ENCODE peak calls at places on chromosomes 7 and 10, in seven cellular contexts. One of them, this sample, is unnamed.

GRCh38 chr7:24668922-24669635 is 88.2 kb downstream of the GSDME start:
- DNase-seq in CD8-positive, alpha-beta T cell: no peak
- DNase-seq in iPS DF 6.9: no peak
- DNase-seq in HepG2: no peak
- DNase-seq in aorta: no peak
- DNase-seq in CD4-positive, alpha-beta T cell: no peak
- DNase-seq in IMR-90: peak; percentile 38
- DNase-seq in this sample: no peak

GRCh38 chr10:116721048-116721897 is 21.1 kb downstream of the HSPA12A start:
- DNase-seq in CD8-positive, alpha-beta T cell: no peak
- DNase-seq in iPS DF 6.9: no peak
- DNase-seq in HepG2: peak; percentile 27
- DNase-seq in aorta: no peak
- DNase-seq in CD4-positive, alpha-beta T cell: no peak
- DNase-seq in IMR-90: no peak
- DNase-seq in this sample: no peak

GRCh38 chr10:5305374-5305773 is 59.4 kb upstream of the UCN3 start:
- DNase-seq in CD8-positive, alpha-beta T cell: no peak
- DNase-seq in iPS DF 6.9: no peak
- DNase-seq in HepG2: no peak
- DNase-seq in aorta: no peak
- DNase-seq in CD4-positive, alpha-beta T cell: no peak
- DNase-seq in IMR-90: no peak
- DNase-seq in this sample: no peak

GRCh38 chr7:111005445-111005844 is 85.5 kb upstream of the LRRN3 start:
- DNase-seq in CD8-positive, alpha-beta T cell: no peak
- DNase-seq in iPS DF 6.9: no peak
- DNase-seq in HepG2: no peak
- DNase-seq in aorta: no peak
- DNase-seq in CD4-positive, alpha-beta T cell: no peak
- DNase-seq in IMR-90: no peak
- DNase-seq in this sample: no peak

GRCh38 chr7:16652888-16653287 is 6.9 kb downstream of the BZW2 start:
- DNase-seq in CD8-positive, alpha-beta T cell: no peak
- DNase-seq in iPS DF 6.9: no peak
- DNase-seq in HepG2: no peak
- DNase-seq in aorta: no peak
- DNase-seq in CD4-positive, alpha-beta T cell: no peak
- DNase-seq in IMR-90: no peak
- DNase-seq in this sample: peak; percentile 53

GRCh38 chr7:31100445-31100844 is 48.3 kb downstream of the ADCYAP1R1 start:
- DNase-seq in CD8-positive, alpha-beta T cell: no peak
- DNase-seq in iPS DF 6.9: no peak
- DNase-seq in HepG2: no peak
- DNase-seq in aorta: no peak
- DNase-seq in CD4-positive, alpha-beta T cell: no peak
- DNase-seq in IMR-90: peak; percentile 32
- DNase-seq in this sample: no peak

GRCh38 chr7:158638001-158638400 is 50.4 kb upstream of the PTPRN2 start:
- DNase-seq in CD8-positive, alpha-beta T cell: no peak
- DNase-seq in iPS DF 6.9: no peak
- DNase-seq in HepG2: peak; percentile 72
- DNase-seq in aorta: no peak
- DNase-seq in CD4-positive, alpha-beta T cell: no peak
- DNase-seq in IMR-90: no peak
- DNase-seq in this sample: no peak

GRCh38 chr7:136741941-136742340 is 126.5 kb upstream of the CHRM2 start:
- DNase-seq in CD8-positive, alpha-beta T cell: no peak
- DNase-seq in iPS DF 6.9: no peak
- DNase-seq in HepG2: no peak
- DNase-seq in aorta: no peak
- DNase-seq in CD4-positive, alpha-beta T cell: no peak
- DNase-seq in IMR-90: no peak
- DNase-seq in this sample: no peak

GRCh38 chr10:70197235-70197952 is 27.1 kb upstream of the SAR1A start:
- DNase-seq in CD8-positive, alpha-beta T cell: peak; percentile 49
- DNase-seq in iPS DF 6.9: no peak
- DNase-seq in HepG2: no peak
- DNase-seq in aorta: no peak
- DNase-seq in CD4-positive, alpha-beta T cell: no peak
- DNase-seq in IMR-90: no peak
- DNase-seq in this sample: no peak

GRCh38 chr10:126468876-126469643 is 80.8 kb upstream of the ADAM12 start:
- DNase-seq in CD8-positive, alpha-beta T cell: no peak
- DNase-seq in iPS DF 6.9: no peak
- DNase-seq in HepG2: no peak
- DNase-seq in aorta: no peak
- DNase-seq in CD4-positive, alpha-beta T cell: no peak
- DNase-seq in IMR-90: no peak
- DNase-seq in this sample: no peak

GRCh38 chr10:52997007-52997406 is 224.4 kb upstream of the MBL2 start:
- DNase-seq in CD8-positive, alpha-beta T cell: no peak
- DNase-seq in iPS DF 6.9: no peak
- DNase-seq in HepG2: no peak
- DNase-seq in aorta: no peak
- DNase-seq in CD4-positive, alpha-beta T cell: no peak
- DNase-seq in IMR-90: no peak
- DNase-seq in this sample: no peak

GRCh38 chr10:8235253-8236027 is 181.0 kb downstream of the GATA3 start:
- DNase-seq in CD8-positive, alpha-beta T cell: no peak
- DNase-seq in iPS DF 6.9: no peak
- DNase-seq in HepG2: no peak
- DNase-seq in aorta: no peak
- DNase-seq in CD4-positive, alpha-beta T cell: no peak
- DNase-seq in IMR-90: no peak
- DNase-seq in this sample: no peak

DNA sequence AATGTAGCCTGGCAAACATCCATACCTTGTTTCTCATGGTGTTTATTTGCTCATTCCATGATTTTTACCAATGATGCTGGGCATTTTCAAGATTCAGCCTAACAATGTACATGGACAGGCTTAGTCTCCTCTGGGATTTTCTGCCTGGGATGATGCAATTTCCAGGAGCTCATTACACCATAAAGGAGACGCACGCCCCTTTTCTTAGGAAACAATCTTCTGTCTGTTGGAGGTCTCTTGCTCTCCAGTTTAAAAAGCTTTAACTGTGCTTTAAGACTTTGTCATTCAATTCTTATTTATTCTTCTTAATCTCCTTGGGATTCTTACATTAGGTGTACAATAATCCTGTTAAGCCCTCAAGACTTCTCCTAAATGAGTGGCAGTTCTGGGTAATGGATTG is 150.3 kb upstream of the NRP1 start:
- DNase-seq in CD8-positive, alpha-beta T cell: no peak
- DNase-seq in iPS DF 6.9: no peak
- DNase-seq in HepG2: no peak
- DNase-seq in aorta: no peak
- DNase-seq in CD4-positive, alpha-beta T cell: no peak
- DNase-seq in IMR-90: peak; percentile 66
- DNase-seq in this sample: no peak
- H3K27ac ChIP-seq in CD8-positive, alpha-beta T cell: no peak overlapping the region
- H3K27ac ChIP-seq in iPS DF 6.9: no peak overlapping the region
- H3K27ac ChIP-seq in HepG2: no peak overlapping the region
- H3K27ac ChIP-seq in aorta: no peak overlapping the region
- H3K27ac ChIP-seq in CD4-positive, alpha-beta T cell: no peak overlapping the region
- H3K27ac ChIP-seq in IMR-90: no peak overlapping the region
- H3K27ac ChIP-seq in this sample: no peak overlapping the region

DNA sequence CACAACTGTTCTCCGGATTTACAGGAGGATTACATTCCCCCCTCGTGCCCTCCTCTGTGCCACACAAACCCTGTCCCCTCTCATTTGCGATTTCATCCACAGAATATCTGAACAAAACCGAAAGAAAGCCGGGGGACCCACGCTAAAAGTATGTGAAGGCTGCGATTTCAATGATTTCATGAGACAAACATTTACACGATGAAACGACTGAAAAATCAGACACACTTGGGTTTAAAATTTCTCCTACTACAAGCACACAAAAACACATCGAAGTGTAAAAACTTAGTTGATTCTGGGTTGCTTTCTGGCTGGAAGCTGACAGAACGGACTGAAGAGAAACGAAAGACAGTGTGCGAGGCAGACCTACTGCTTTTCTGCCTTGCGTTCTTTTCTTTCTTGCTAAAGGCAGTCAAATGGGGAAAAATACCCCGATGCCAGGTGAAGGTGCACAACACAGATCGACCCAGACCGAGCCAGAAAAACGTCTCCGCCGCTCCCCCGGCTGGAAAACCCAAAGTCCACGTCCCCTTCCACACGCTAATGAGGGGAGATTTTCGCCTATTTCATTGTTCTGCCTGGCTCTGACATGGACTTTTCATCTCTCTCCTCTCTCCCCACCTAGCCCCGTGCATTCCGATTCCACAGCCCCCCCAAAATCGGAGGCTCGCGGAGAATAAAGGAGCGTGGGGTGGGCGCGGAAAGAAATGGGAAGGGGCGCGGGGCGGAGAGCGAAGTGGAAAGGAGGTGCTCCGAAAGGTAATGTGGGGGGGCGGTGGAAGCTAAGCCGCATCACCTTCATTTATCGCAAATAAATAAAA is 1.1 kb downstream of the HIPK2 start:
- DNase-seq in CD8-positive, alpha-beta T cell: peak; percentile 57
- DNase-seq in iPS DF 6.9: no peak
- DNase-seq in HepG2: peak; percentile 39
- DNase-seq in aorta: no peak
- DNase-seq in CD4-positive, alpha-beta T cell: no peak
- DNase-seq in IMR-90: peak; percentile 54
- DNase-seq in this sample: no peak
- H3K27ac ChIP-seq in CD8-positive, alpha-beta T cell: peak overlapping the region; percentile 62
- H3K27ac ChIP-seq in iPS DF 6.9: no peak overlapping the region
- H3K27ac ChIP-seq in HepG2: peak overlapping the region; percentile 92
- H3K27ac ChIP-seq in aorta: peak overlapping the region; percentile 30
- H3K27ac ChIP-seq in CD4-positive, alpha-beta T cell: peak overlapping the region; percentile 80
- H3K27ac ChIP-seq in IMR-90: peak overlapping the region; percentile 99
- H3K27ac ChIP-seq in this sample: peak overlapping the region; percentile 99

GRCh38 chr10:131842351-131843088 is 58.3 kb upstream of the PPP2R2D start:
- DNase-seq in CD8-positive, alpha-beta T cell: no peak
- DNase-seq in iPS DF 6.9: no peak
- DNase-seq in HepG2: no peak
- DNase-seq in aorta: peak; percentile 29
- DNase-seq in CD4-positive, alpha-beta T cell: no peak
- DNase-seq in IMR-90: no peak
- DNase-seq in this sample: no peak
- H3K27ac ChIP-seq in CD8-positive, alpha-beta T cell: no peak overlapping the region
- H3K27ac ChIP-seq in iPS DF 6.9: no peak overlapping the region
- H3K27ac ChIP-seq in HepG2: no peak overlapping the region
- H3K27ac ChIP-seq in aorta: no peak overlapping the region
- H3K27ac ChIP-seq in CD4-positive, alpha-beta T cell: no peak overlapping the region
- H3K27ac ChIP-seq in IMR-90: no peak overlapping the region
- H3K27ac ChIP-seq in this sample: no peak overlapping the region

DNA sequence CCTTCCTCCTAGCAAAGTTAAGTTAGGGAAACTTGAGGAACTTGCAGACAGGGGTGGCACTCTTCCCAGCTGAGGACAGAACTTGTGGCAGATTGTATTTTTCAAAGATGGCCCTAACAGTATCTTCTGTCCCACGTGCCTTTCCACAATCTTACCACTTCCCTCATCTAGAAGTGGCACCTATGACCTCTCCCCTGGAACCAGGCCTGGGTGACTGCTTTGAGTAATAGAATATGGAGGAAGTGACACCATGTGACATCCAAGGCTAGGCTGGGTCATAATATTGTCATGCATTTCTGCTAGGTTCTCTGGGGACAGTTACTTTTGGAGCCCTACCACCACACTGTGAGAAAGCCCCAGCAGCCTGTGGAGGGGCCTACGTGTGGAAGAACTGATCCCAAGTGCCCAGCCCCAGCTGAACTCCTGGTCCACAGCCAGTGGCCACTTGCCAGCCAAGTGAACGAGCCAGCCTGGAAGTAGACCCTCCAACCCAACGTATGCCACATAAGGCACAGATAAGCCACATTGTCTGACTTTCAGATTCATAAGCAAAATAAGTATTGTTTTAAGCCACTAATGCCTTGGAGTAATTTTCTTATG is 193.7 kb downstream of the PTPN20 start:
- DNase-seq in CD8-positive, alpha-beta T cell: no peak
- DNase-seq in iPS DF 6.9: no peak
- DNase-seq in HepG2: no peak
- DNase-seq in aorta: peak; percentile 71
- DNase-seq in CD4-positive, alpha-beta T cell: no peak
- DNase-seq in IMR-90: peak; percentile 3
- DNase-seq in this sample: peak; percentile 50
- H3K27ac ChIP-seq in CD8-positive, alpha-beta T cell: no peak overlapping the region
- H3K27ac ChIP-seq in iPS DF 6.9: no peak overlapping the region
- H3K27ac ChIP-seq in HepG2: no peak overlapping the region
- H3K27ac ChIP-seq in aorta: peak overlapping the region; percentile 1
- H3K27ac ChIP-seq in CD4-positive, alpha-beta T cell: no peak overlapping the region
- H3K27ac ChIP-seq in IMR-90: peak overlapping the region; percentile 81
- H3K27ac ChIP-seq in this sample: peak overlapping the region; percentile 81